ENCODE peak calls at places on chromosomes 7 and 10, in five cellular contexts. T, G, U, H and Y are unnamed samples.

GRCh38 chr7:91373401-91373800 is 109.2 kb downstream of the FZD1 start:
- DNase-seq in T (no peak), G (no peak), U (no peak), H (no peak), Y (no peak)

GRCh38 chr10:69220510-69220909 is 378 bp downstream of the HKDC1 start:
- DNase-seq in T (no peak), G (no peak), U (peak; percentile 23), H (no peak), Y (no peak)

GRCh38 chr7:78253850-78254249 is 455.3 kb downstream of the PHTF2 start:
- DNase-seq in T (no peak), G (no peak), U (no peak), H (no peak), Y (no peak)

GRCh38 chr7:53789741-53790140 is 752.4 kb upstream of the VSTM2A start:
- DNase-seq in T (no peak), G (no peak), U (no peak), H (no peak), Y (no peak)

GRCh38 chr7:91412298-91412697 is 148.1 kb downstream of the FZD1 start:
- DNase-seq in T (no peak), G (no peak), U (no peak), H (no peak), Y (no peak)

GRCh38 chr10:117158297-117158696 is 20.2 kb upstream of the VAX1 start:
- DNase-seq in T (no peak), G (no peak), U (no peak), H (no peak), Y (no peak)

GRCh38 chr10:3494131-3494878 is 290.7 kb downstream of the KLF6 start:
- DNase-seq in T (no peak), G (no peak), U (no peak), H (no peak), Y (peak; percentile 75)

GRCh38 chr7:87316846-87317545 is 28.5 kb upstream of the CROT start:
- DNase-seq in T (no peak), G (no peak), U (peak; percentile 68), H (no peak), Y (peak; percentile 33)

GRCh38 chr7:139328375-139328774 is 12.8 kb upstream of the FMC1 start:
- DNase-seq in T (no peak), G (no peak), U (peak; percentile 20), H (no peak), Y (no peak)

GRCh38 chr7:2821161-2821841 is 22.8 kb downstream of the GNA12 start:
- DNase-seq in T (no peak), G (no peak), U (peak; percentile 56), H (no peak), Y (peak; percentile 38)

GRCh38 chr7:117216436-117217069 is 106.3 kb downstream of the WNT2 start:
- DNase-seq in T (no peak), G (no peak), U (no peak), H (no peak), Y (no peak)

GRCh38 chr7:17040701-17041100 is 158.9 kb upstream of the AGR3 start:
- DNase-seq in T (no peak), G (no peak), U (no peak), H (no peak), Y (peak; percentile 24)

GRCh38 chr7:101575168-101575567 is 53.9 kb downstream of the MYL10 start:
- DNase-seq in T (no peak), G (peak; percentile 45), U (no peak), H (no peak), Y (no peak)

GRCh38 chr7:116290740-116291139 is 80.4 kb downstream of the TES start:
- DNase-seq in T (no peak), G (no peak), U (no peak), H (no peak), Y (no peak)